ENCODE peak calls at places on chromosomes 1 and 21, in ten cellular contexts. One of them, this sample, is unnamed.

GRCh38 chr1:220368352-220369265 is 96.4 kb upstream of the RAB3GAP2 start:
- DNase-seq in MCF 10A: peak
- DNase-seq in heart right ventricle: peak
- DNase-seq in kidney epithelial cell: peak
- DNase-seq in Calu3: peak
- DNase-seq in type B pancreatic cell: no peak
- DNase-seq in GM06990: no peak
- DNase-seq in OCI-LY7: no peak
- DNase-seq in tibial nerve: no peak
- DNase-seq in pancreas: no peak
- DNase-seq in this sample: no peak

GRCh38 chr1:202243006-202243405 is 49.4 kb downstream of the LGR6 start:
- DNase-seq in MCF 10A: no peak
- DNase-seq in tibial nerve: no peak
- DNase-seq in Calu3: no peak
- DNase-seq in type B pancreatic cell: no peak
- DNase-seq in heart right ventricle: no peak
- DNase-seq in kidney epithelial cell: no peak
- DNase-seq in OCI-LY7: no peak
- DNase-seq in pancreas: no peak
- DNase-seq in GM06990: no peak
- DNase-seq in this sample: no peak

GRCh38 chr1:209585672-209586071 is 2.2 kb downstream of the CAMK1G start:
- DNase-seq in heart right ventricle: peak
- DNase-seq in Calu3: peak
- DNase-seq in GM06990: no peak
- DNase-seq in pancreas: peak
- DNase-seq in tibial nerve: no peak
- DNase-seq in OCI-LY7: no peak
- DNase-seq in MCF 10A: no peak
- DNase-seq in type B pancreatic cell: no peak
- DNase-seq in kidney epithelial cell: no peak
- DNase-seq in this sample: no peak

GRCh38 chr1:31739281-31739853 is 24.8 kb downstream of the ADGRB2 start:
- DNase-seq in kidney epithelial cell: no peak
- DNase-seq in MCF 10A: no peak
- DNase-seq in type B pancreatic cell: no peak
- DNase-seq in OCI-LY7: peak
- DNase-seq in pancreas: no peak
- DNase-seq in heart right ventricle: no peak
- DNase-seq in Calu3: peak
- DNase-seq in tibial nerve: no peak
- DNase-seq in GM06990: peak
- DNase-seq in this sample: peak

GRCh38 chr1:228898582-228898992 is 163.3 kb downstream of the RHOU start:
- DNase-seq in GM06990: peak
- DNase-seq in Calu3: no peak
- DNase-seq in MCF 10A: no peak
- DNase-seq in tibial nerve: no peak
- DNase-seq in heart right ventricle: no peak
- DNase-seq in kidney epithelial cell: no peak
- DNase-seq in pancreas: no peak
- DNase-seq in type B pancreatic cell: no peak
- DNase-seq in OCI-LY7: no peak
- DNase-seq in this sample: no peak

GRCh38 chr1:16351449-16351993 is 759 bp downstream of the FBXO42 start:
- DNase-seq in OCI-LY7: peak
- DNase-seq in GM06990: no peak
- DNase-seq in Calu3: no peak
- DNase-seq in pancreas: no peak
- DNase-seq in type B pancreatic cell: no peak
- DNase-seq in heart right ventricle: no peak
- DNase-seq in tibial nerve: no peak
- DNase-seq in kidney epithelial cell: no peak
- DNase-seq in MCF 10A: no peak
- DNase-seq in this sample: no peak

GRCh38 chr1:18927654-18928272 is 25.4 kb upstream of the ALDH4A1 start:
- DNase-seq in GM06990: peak
- DNase-seq in MCF 10A: no peak
- DNase-seq in tibial nerve: no peak
- DNase-seq in type B pancreatic cell: no peak
- DNase-seq in kidney epithelial cell: no peak
- DNase-seq in pancreas: no peak
- DNase-seq in heart right ventricle: no peak
- DNase-seq in Calu3: peak
- DNase-seq in OCI-LY7: peak
- DNase-seq in this sample: peak

GRCh38 chr1:182575540-182576149 is 13.4 kb downstream of the RNASEL start:
- DNase-seq in tibial nerve: no peak
- DNase-seq in heart right ventricle: no peak
- DNase-seq in GM06990: no peak
- DNase-seq in type B pancreatic cell: no peak
- DNase-seq in pancreas: no peak
- DNase-seq in Calu3: no peak
- DNase-seq in kidney epithelial cell: no peak
- DNase-seq in OCI-LY7: no peak
- DNase-seq in MCF 10A: peak
- DNase-seq in this sample: no peak

GRCh38 chr1:245225267-245225666 is 70.5 kb downstream of the KIF26B start:
- DNase-seq in kidney epithelial cell: no peak
- DNase-seq in MCF 10A: no peak
- DNase-seq in OCI-LY7: no peak
- DNase-seq in type B pancreatic cell: no peak
- DNase-seq in pancreas: no peak
- DNase-seq in tibial nerve: no peak
- DNase-seq in Calu3: no peak
- DNase-seq in GM06990: no peak
- DNase-seq in heart right ventricle: no peak
- DNase-seq in this sample: no peak

GRCh38 chr21:37855568-37856391 is 60.5 kb downstream of the KCNJ6 start:
- DNase-seq in pancreas: no peak
- DNase-seq in GM06990: no peak
- DNase-seq in type B pancreatic cell: no peak
- DNase-seq in MCF 10A: no peak
- DNase-seq in heart right ventricle: no peak
- DNase-seq in Calu3: no peak
- DNase-seq in OCI-LY7: no peak
- DNase-seq in tibial nerve: no peak
- DNase-seq in kidney epithelial cell: no peak
- DNase-seq in this sample: no peak

GRCh38 chr1:54028306-54029251 is 10.6 kb upstream of the LDLRAD1 start:
- DNase-seq in kidney epithelial cell: no peak
- DNase-seq in Calu3: no peak
- DNase-seq in pancreas: no peak
- DNase-seq in OCI-LY7: no peak
- DNase-seq in GM06990: no peak
- DNase-seq in heart right ventricle: no peak
- DNase-seq in tibial nerve: no peak
- DNase-seq in type B pancreatic cell: no peak
- DNase-seq in MCF 10A: no peak
- DNase-seq in this sample: no peak

GRCh38 chr1:183126528-183126927 is 59.5 kb upstream of the LAMC2 start:
- DNase-seq in OCI-LY7: no peak
- DNase-seq in heart right ventricle: no peak
- DNase-seq in Calu3: no peak
- DNase-seq in tibial nerve: no peak
- DNase-seq in pancreas: no peak
- DNase-seq in type B pancreatic cell: no peak
- DNase-seq in GM06990: no peak
- DNase-seq in MCF 10A: no peak
- DNase-seq in kidney epithelial cell: no peak
- DNase-seq in this sample: no peak

DNA sequence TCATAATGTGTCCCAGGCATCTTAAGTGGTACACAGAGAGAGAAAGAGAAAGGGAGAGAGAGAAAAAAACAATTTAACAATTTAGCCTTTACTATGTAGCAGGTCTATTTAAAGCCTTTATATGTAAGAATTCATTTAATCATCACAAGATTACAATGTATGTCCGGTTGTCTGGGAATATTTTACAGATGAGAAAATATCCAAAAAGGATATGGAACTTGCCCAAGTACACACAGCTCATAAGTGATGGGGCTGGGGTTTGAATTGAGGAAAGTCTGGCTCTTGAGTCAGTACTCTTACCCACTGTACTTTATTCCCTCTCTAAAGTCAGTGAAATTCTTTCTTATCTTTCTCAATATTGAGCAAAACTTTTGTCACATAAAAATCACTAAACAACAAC is 104.6 kb downstream of the LYPLAL1 start:
- DNase-seq in heart right ventricle: no peak
- DNase-seq in tibial nerve: no peak
- DNase-seq in type B pancreatic cell: no peak
- DNase-seq in MCF 10A: no peak
- DNase-seq in pancreas: no peak
- DNase-seq in kidney epithelial cell: no peak
- DNase-seq in GM06990: no peak
- DNase-seq in Calu3: no peak
- DNase-seq in OCI-LY7: no peak
- DNase-seq in this sample: no peak
- TF ChIP-seq CTCF in heart right ventricle: no peak
- TF ChIP-seq CTCF in tibial nerve: no peak
- TF ChIP-seq CTCF in type B pancreatic cell: no peak
- TF ChIP-seq CTCF in MCF 10A: no peak
- TF ChIP-seq CTCF in pancreas: no peak
- TF ChIP-seq CTCF in kidney epithelial cell: no peak
- TF ChIP-seq CTCF in GM06990: no peak
- TF ChIP-seq CTCF in Calu3: no peak
- TF ChIP-seq CTCF in OCI-LY7: no peak
- TF ChIP-seq CTCF in this sample: no peak

DNA sequence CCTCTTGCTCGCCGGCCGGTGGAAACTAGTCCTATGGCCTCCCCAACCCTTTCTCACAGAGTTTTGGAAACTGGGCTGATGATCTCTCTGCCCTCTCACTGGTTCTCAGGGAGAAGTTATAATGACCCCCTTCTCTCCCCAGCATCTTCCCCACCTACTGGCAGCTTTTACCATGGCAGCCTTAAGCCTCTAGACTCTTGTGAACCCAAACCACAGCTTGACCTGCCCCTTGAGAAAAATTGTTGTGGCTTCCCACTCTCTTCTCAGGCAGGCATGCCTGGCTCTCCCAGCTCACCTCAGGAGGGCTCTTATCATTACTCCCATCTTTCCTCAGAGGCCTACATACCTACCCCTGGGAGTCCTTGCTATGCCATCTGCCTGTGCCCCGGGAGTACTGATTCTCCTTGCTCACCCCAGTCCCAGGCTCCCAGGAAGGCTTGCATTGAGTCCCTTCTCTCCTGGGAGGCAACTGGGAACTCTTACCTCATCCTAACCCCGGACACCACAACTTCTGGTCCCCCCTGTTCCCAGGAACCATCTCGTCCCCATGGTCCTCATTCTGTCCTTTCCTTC is 1.6 kb downstream of the NSUN4 start:
- DNase-seq in GM06990: no peak
- DNase-seq in kidney epithelial cell: no peak
- DNase-seq in heart right ventricle: no peak
- DNase-seq in Calu3: no peak
- DNase-seq in MCF 10A: no peak
- DNase-seq in type B pancreatic cell: no peak
- DNase-seq in tibial nerve: no peak
- DNase-seq in OCI-LY7: peak
- DNase-seq in pancreas: no peak
- DNase-seq in this sample: no peak
- TF ChIP-seq CTCF in GM06990: peak
- TF ChIP-seq CTCF in kidney epithelial cell: peak
- TF ChIP-seq CTCF in heart right ventricle: peak
- TF ChIP-seq CTCF in Calu3: peak
- TF ChIP-seq CTCF in MCF 10A: peak
- TF ChIP-seq CTCF in type B pancreatic cell: peak
- TF ChIP-seq CTCF in tibial nerve: no peak
- TF ChIP-seq CTCF in OCI-LY7: peak
- TF ChIP-seq CTCF in pancreas: no peak
- TF ChIP-seq CTCF in this sample: no peak

DNA sequence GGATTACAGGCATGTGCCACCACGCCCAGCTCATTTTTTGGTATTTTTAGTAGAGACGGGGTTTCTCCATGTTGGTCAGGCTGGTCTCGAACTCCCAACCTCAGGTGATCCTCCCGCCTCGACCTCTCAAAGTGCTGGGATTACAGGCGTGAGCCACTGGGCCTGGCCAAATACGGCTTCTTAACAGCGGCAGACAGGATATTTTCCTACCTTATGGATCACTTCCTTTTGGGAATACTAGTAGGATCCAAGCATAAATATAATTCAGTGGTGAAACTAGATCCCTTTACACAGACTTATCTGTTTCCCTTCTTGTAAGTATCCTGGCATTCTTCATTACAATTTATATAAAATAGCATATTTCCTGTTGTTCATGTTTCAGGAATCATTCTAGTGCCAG is 40.9 kb downstream of the WNT4 start:
- DNase-seq in OCI-LY7: no peak
- DNase-seq in kidney epithelial cell: no peak
- DNase-seq in MCF 10A: no peak
- DNase-seq in pancreas: no peak
- DNase-seq in heart right ventricle: no peak
- DNase-seq in GM06990: no peak
- DNase-seq in Calu3: no peak
- DNase-seq in tibial nerve: no peak
- DNase-seq in type B pancreatic cell: no peak
- DNase-seq in this sample: no peak
- TF ChIP-seq CTCF in OCI-LY7: no peak
- TF ChIP-seq CTCF in kidney epithelial cell: no peak
- TF ChIP-seq CTCF in MCF 10A: no peak
- TF ChIP-seq CTCF in pancreas: no peak
- TF ChIP-seq CTCF in heart right ventricle: no peak
- TF ChIP-seq CTCF in GM06990: no peak
- TF ChIP-seq CTCF in Calu3: no peak
- TF ChIP-seq CTCF in tibial nerve: no peak
- TF ChIP-seq CTCF in type B pancreatic cell: no peak
- TF ChIP-seq CTCF in this sample: no peak

DNA sequence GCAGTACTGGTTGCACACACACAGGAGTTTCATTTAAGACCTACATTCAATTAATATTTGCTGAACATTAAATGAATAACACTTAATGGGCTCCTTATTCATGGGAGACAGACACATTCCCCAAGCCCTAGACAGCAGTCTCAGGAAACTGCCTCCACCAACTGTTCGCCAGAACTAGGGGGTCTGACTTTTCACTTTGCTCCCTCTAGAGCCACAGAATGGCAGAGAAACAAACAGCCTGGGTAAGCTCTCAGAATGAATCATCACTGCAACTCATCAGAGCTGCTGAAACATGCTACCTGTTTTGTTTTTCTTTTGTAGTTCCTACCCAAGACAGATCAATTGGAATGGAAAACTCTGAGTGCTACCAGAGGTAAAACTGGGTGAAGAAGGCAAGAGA is 31.7 kb downstream of the ELK4 start:
- DNase-seq in pancreas: no peak
- DNase-seq in type B pancreatic cell: no peak
- DNase-seq in GM06990: no peak
- DNase-seq in heart right ventricle: no peak
- DNase-seq in MCF 10A: peak
- DNase-seq in OCI-LY7: no peak
- DNase-seq in Calu3: no peak
- DNase-seq in tibial nerve: no peak
- DNase-seq in kidney epithelial cell: peak
- DNase-seq in this sample: no peak
- TF ChIP-seq CTCF in pancreas: no peak
- TF ChIP-seq CTCF in type B pancreatic cell: no peak
- TF ChIP-seq CTCF in GM06990: peak
- TF ChIP-seq CTCF in heart right ventricle: no peak
- TF ChIP-seq CTCF in MCF 10A: peak
- TF ChIP-seq CTCF in OCI-LY7: no peak
- TF ChIP-seq CTCF in Calu3: no peak
- TF ChIP-seq CTCF in tibial nerve: no peak
- TF ChIP-seq CTCF in kidney epithelial cell: peak
- TF ChIP-seq CTCF in this sample: no peak

This sample was measured in CD4-positive, alpha-beta T cell.